ENCODE peak calls at places on chromosomes 7 and 10, in five cellular contexts. L is endothelial cell of umbilical vein, Y is epithelial cell of prostate, H is ovary, Q is brain microvascular endothelial cell. E is an unnamed sample.

GRCh38 chr10:13892871-13893270 is 306.1 kb downstream of the PRPF18 start:
- DNase-seq in L (no peak), Y (no peak), H (no peak), Q (no peak), E (no peak)

GRCh38 chr7:121595949-121596692 is 200.0 kb upstream of the FAM3C start:
- DNase-seq in L (no peak), Y (no peak), H (no peak), Q (no peak), E (no peak)

GRCh38 chr10:46544989-46545791 is 11.3 kb downstream of the GPRIN2 start:
- DNase-seq in L (no peak), Y (no peak), H (peak; percentile 16), Q (no peak), E (no peak)

GRCh38 chr7:3453398-3453797 is 152.3 kb downstream of the SDK1 start:
- DNase-seq in L (no peak), Y (no peak), H (no peak), Q (no peak), E (no peak)

GRCh38 chr7:12211054-12212050 is at the start of gene TMEM106B:
- DNase-seq in L (peak; percentile 97), Y (peak; percentile 73), H (peak; percentile 95), Q (peak; percentile 91), E (peak; percentile 83)

GRCh38 chr10:13803566-13804554 is 217.1 kb downstream of the PRPF18 start:
- DNase-seq in L (no peak), Y (no peak), H (no peak), Q (no peak), E (no peak)

GRCh38 chr10:84826704-84827103 is 498.3 kb downstream of the CCSER2 start:
- DNase-seq in L (no peak), Y (no peak), H (no peak), Q (no peak), E (no peak)

GRCh38 chr7:27774717-27775328 is 34.9 kb downstream of the TAX1BP1 start:
- DNase-seq in L (peak; percentile 59), Y (no peak), H (no peak), Q (peak; percentile 21), E (no peak)

GRCh38 chr7:149385195-149385955 is 75.5 kb downstream of the ZNF777 start:
- DNase-seq in L (no peak), Y (no peak), H (no peak), Q (no peak), E (no peak)

GRCh38 chr7:70303780-70304179 is 705.5 kb downstream of the AUTS2 start:
- DNase-seq in L (no peak), Y (no peak), H (no peak), Q (no peak), E (no peak)

GRCh38 chr7:108067844-108068243 is 62.3 kb downstream of the LAMB4 start:
- DNase-seq in L (no peak), Y (no peak), H (no peak), Q (no peak), E (no peak)

GRCh38 chr10:79202188-79203013 is 133.6 kb downstream of the ZMIZ1 start:
- DNase-seq in L (peak; percentile 55), Y (no peak), H (no peak), Q (no peak), E (no peak)

GRCh38 chr10:126315471-126316177 is 72.7 kb downstream of the ADAM12 start:
- DNase-seq in L (no peak), Y (no peak), H (no peak), Q (peak; percentile 86), E (no peak)

GRCh38 chr10:59176241-59177030 is at the start of gene PHYHIPL:
- DNase-seq in L (no peak), Y (no peak), H (peak; percentile 23), Q (peak; percentile 0), E (peak; percentile 77)

GRCh38 chr7:128869138-128869943 is 6.7 kb downstream of the ATP6V1F start:
- DNase-seq in L (peak; percentile 41), Y (no peak), H (peak; percentile 49), Q (no peak), E (peak; percentile 3)

GRCh38 chr10:22550732-22551131 is 163.6 kb downstream of the PIP4K2A start:
- DNase-seq in L (peak; percentile 44), Y (no peak), H (peak; percentile 27), Q (peak; percentile 26), E (no peak)

GRCh38 chr7:24907311-24907886 is 72.6 kb downstream of the OSBPL3 start:
- DNase-seq in L (peak; percentile 89), Y (peak; percentile 43), H (no peak), Q (peak; percentile 61), E (no peak)

GRCh38 chr10:103668351-103669242 is 175.1 kb downstream of the NEURL1 start:
- DNase-seq in L (peak; percentile 27), Y (no peak), H (peak; percentile 82), Q (peak; percentile 47), E (no peak)

GRCh38 chr7:155846156-155846555 is 33.9 kb upstream of the SHH start:
- DNase-seq in L (no peak), Y (no peak), H (no peak), Q (no peak), E (no peak)

GRCh38 chr7:97418312-97418711 is 300.8 kb downstream of the SDHAF3 start:
- DNase-seq in L (no peak), Y (no peak), H (no peak), Q (no peak), E (no peak)

GRCh38 chr10:22648547-22648961 is 65.8 kb downstream of the PIP4K2A start:
- DNase-seq in L (peak; percentile 63), Y (no peak), H (no peak), Q (no peak), E (no peak)

GRCh38 chr10:96991313-96991841 is 159.3 kb downstream of the LCOR start:
- DNase-seq in L (no peak), Y (peak; percentile 26), H (no peak), Q (peak; percentile 67), E (no peak)

GRCh38 chr7:122132341-122132740 is 11.7 kb downstream of the AASS start:
- DNase-seq in L (no peak), Y (peak; percentile 20), H (no peak), Q (peak; percentile 37), E (no peak)

GRCh38 chr7:90261441-90261840 is 16.5 kb downstream of the CFAP69 start:
- DNase-seq in L (no peak), Y (no peak), H (no peak), Q (no peak), E (no peak)

GRCh38 chr7:27181795-27182275 is 3.2 kb downstream of the HOXA11 start:
- DNase-seq in L (no peak), Y (no peak), H (no peak), Q (no peak), E (no peak)

GRCh38 chr10:132454296-132455198 is 57.5 kb downstream of the PWWP2B start:
- DNase-seq in L (no peak), Y (no peak), H (no peak), Q (no peak), E (no peak)

GRCh38 chr10:95319239-95319638 is 28.4 kb upstream of the PDLIM1 start:
- DNase-seq in L (no peak), Y (no peak), H (no peak), Q (no peak), E (no peak)

GRCh38 chr10:35563266-35563891 is 41.8 kb upstream of the GJD4 start:
- DNase-seq in L (peak; percentile 78), Y (no peak), H (peak; percentile 49), Q (peak; percentile 35), E (no peak)

GRCh38 chr10:68628576-68629127 is 68.5 kb downstream of the TET1 start:
- DNase-seq in L (no peak), Y (no peak), H (no peak), Q (no peak), E (no peak)

GRCh38 chr10:76961841-76962240 is 675.8 kb downstream of the KCNMA1 start:
- DNase-seq in L (no peak), Y (no peak), H (no peak), Q (no peak), E (no peak)

GRCh38 chr10:19651549-19651948 is 164.7 kb upstream of the PLXDC2 start:
- DNase-seq in L (no peak), Y (peak; percentile 81), H (no peak), Q (peak; percentile 86), E (no peak)

GRCh38 chr10:124707546-124707945 is 36.6 kb downstream of the FAM53B start:
- DNase-seq in L (no peak), Y (no peak), H (no peak), Q (no peak), E (no peak)

GRCh38 chr10:91879514-91880170 is 29.6 kb downstream of the FGFBP3 start:
- DNase-seq in L (no peak), Y (no peak), H (no peak), Q (no peak), E (no peak)
- H3K27ac ChIP-seq in L (no peak overlapping the region), Y (no peak overlapping the region), H (no peak overlapping the region), Q (no peak overlapping the region), E (no peak overlapping the region)

GRCh38 chr10:72030762-72031543 is 57.4 kb downstream of the SPOCK2 start:
- DNase-seq in L (no peak), Y (no peak), H (peak; percentile 90), Q (no peak), E (no peak)
- H3K27ac ChIP-seq in L (no peak overlapping the region), Y (no peak overlapping the region), H (peak overlapping the region; percentile 75), Q (no peak overlapping the region), E (no peak overlapping the region)

GRCh38 chr10:50997461-50997860 is 76.8 kb upstream of the PRKG1 start:
- DNase-seq in L (peak; percentile 20), Y (no peak), H (no peak), Q (no peak), E (no peak)

GRCh38 chr10:51001587-51001986 is 72.7 kb upstream of the PRKG1 start:
- DNase-seq in L (peak; percentile 36), Y (no peak), H (no peak), Q (no peak), E (no peak)

GRCh38 chr10:51000976-51001375 is 73.3 kb upstream of the PRKG1 start:
- DNase-seq in L (no peak), Y (no peak), H (no peak), Q (peak; percentile 65), E (no peak)

GRCh38 chr10:50999163-50999562 is 75.1 kb upstream of the PRKG1 start:
- DNase-seq in L (no peak), Y (no peak), H (no peak), Q (no peak), E (no peak)

DNA sequence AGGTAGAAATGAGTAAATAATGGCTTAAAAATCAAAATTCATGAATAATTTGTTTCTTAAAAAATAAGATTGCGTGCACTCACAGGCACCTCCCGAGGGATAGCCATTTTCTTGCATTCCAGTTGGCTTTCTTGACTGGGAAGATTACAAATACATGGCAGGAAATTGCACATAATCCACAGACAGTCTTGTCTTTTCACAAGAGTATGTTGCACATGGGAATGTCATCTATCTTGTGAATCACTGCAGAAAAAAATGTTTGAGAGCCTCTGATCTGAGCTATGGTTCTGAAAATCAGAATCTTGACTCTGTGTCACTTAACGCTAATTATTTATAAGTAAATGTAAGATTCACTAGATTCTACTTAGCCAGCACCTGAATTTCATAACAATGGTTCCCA is 74.1 kb upstream of the PRKG1 start:
- DNase-seq in L (no peak), Y (no peak), H (no peak), Q (peak; percentile 77), E (no peak)
- H3K27ac ChIP-seq in L (no peak overlapping the region), Y (no peak overlapping the region), H (no peak overlapping the region), Q (peak overlapping the region; percentile 98), E (no peak overlapping the region)

DNA sequence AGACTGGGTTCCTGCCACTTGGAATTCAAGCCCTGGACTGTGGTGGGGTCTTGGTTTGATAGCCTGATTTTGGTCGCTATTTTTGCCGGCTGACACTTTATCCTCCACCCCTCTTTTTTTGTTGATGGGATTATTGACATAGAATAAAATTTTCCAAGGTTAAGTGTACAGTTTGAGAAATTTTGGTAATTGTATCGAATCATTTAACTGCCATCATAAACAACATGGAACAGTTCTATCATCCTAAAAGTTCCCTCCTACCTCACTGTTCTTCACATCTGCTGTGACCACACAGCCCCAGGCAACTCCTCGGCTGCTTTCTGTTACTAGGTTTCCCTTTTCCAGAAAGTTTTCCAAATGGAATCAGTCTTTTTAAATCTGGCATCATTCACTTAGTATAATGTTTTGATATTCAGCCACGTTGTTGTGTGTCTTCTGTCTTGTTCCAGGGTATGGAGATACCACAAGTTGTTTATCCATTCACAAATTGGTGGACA is 50.6 kb upstream of the STEAP1B start:
- DNase-seq in L (no peak), Y (no peak), H (no peak), Q (no peak), E (no peak)
- H3K27ac ChIP-seq in L (no peak overlapping the region), Y (no peak overlapping the region), H (no peak overlapping the region), Q (no peak overlapping the region), E (no peak overlapping the region)